ENCODE peak calls at places on chromosomes 12 and 14, in ten cellular contexts. E is CD4-positive, CD25-positive, alpha-beta regulatory T cell; B is HTR-8/SVneo; N is amniotic epithelial cell; S is NCI-H1092; W is stimulated activated CD8-positive, alpha-beta memory T cell treated with anti-CD3 and anti-CD28 coated beads, Interleukin-15, amount 100 ng/mL, for 24 hours; J is H9; G is activated CD4-positive, alpha-beta T cell treated with anti-CD3 and anti-CD28 coated beads for 4 hours; A is brain microvascular endothelial cell; Q is lower lobe of right lung. F is an unnamed sample.

GRCh38 chr14:96088131-96088880 is 49.1 kb downstream of the C14orf132 start:
- DNase-seq in G (no peak), B (no peak), N (no peak), S (no peak), Q (no peak), J (no peak), W (no peak), A (no peak), E (no peak), F (no peak)

GRCh38 chr12:65765436-65765813 is 58.9 kb upstream of the HMGA2 start:
- DNase-seq in B (no peak), W (no peak), N (peak; percentile 74), Q (no peak), G (no peak), A (peak; percentile 43), J (no peak), E (no peak), S (no peak), F (no peak)

GRCh38 chr14:64623576-64624165 is 73.9 kb downstream of the PPP1R36 start:
- DNase-seq in A (no peak), B (no peak), J (no peak), W (no peak), E (no peak), N (no peak), S (no peak), G (no peak), Q (no peak), F (no peak)

GRCh38 chr12:131835616-131836171 is 7.5 kb downstream of the MMP17 start:
- DNase-seq in A (no peak), G (no peak), B (no peak), N (no peak), W (no peak), S (no peak), J (no peak), E (no peak), Q (no peak), F (no peak)

GRCh38 chr12:52295663-52296062 is 4.3 kb upstream of the KRT81 start:
- DNase-seq in S (no peak), J (peak; percentile 8), B (no peak), E (no peak), N (peak; percentile 36), A (no peak), Q (no peak), G (no peak), W (no peak), F (no peak)

GRCh38 chr12:130186631-130187269 is 24.5 kb downstream of the FZD10 start:
- DNase-seq in S (no peak), W (no peak), G (no peak), E (no peak), J (peak; percentile 64), A (no peak), N (no peak), Q (no peak), B (no peak), F (no peak)

GRCh38 chr12:120688527-120689071 is 1.6 kb downstream of the MLEC start:
- DNase-seq in E (peak; percentile 30), B (no peak), S (no peak), A (peak; percentile 31), N (peak; percentile 47), G (no peak), Q (no peak), J (no peak), W (no peak), F (no peak)

GRCh38 chr14:93893550-93894329 is 33.4 kb upstream of the FAM181A start:
- DNase-seq in Q (no peak), E (no peak), B (no peak), W (no peak), A (no peak), S (no peak), G (no peak), N (no peak), J (peak; percentile 93), F (no peak)

GRCh38 chr12:109934026-109934425 is 34.0 kb downstream of the TCHP start:
- DNase-seq in Q (no peak), S (no peak), B (no peak), W (no peak), E (peak; percentile 18), N (peak; percentile 15), A (no peak), G (peak; percentile 7), J (no peak), F (no peak)

GRCh38 chr12:30866256-30866655 is 60.3 kb upstream of the TSPAN11 start:
- DNase-seq in J (no peak), W (no peak), S (no peak), A (no peak), E (no peak), N (no peak), B (no peak), Q (no peak), G (no peak), F (no peak)

GRCh38 chr12:91364591-91365184 is 182.1 kb upstream of the DCN start:
- DNase-seq in G (no peak), S (no peak), J (no peak), W (no peak), E (no peak), A (no peak), B (no peak), N (no peak), Q (no peak), F (no peak)

GRCh38 chr14:77653473-77653872 is 37.0 kb upstream of the SPTLC2 start:
- DNase-seq in B (no peak), S (no peak), J (peak; percentile 73), Q (no peak), E (no peak), A (no peak), N (no peak), W (no peak), G (no peak), F (no peak)

GRCh38 chr12:26878661-26879119 is 45.7 kb upstream of the ITPR2 start:
- DNase-seq in A (no peak), J (no peak), W (no peak), Q (peak; percentile 61), E (no peak), N (peak; percentile 34), B (no peak), G (no peak), S (peak; percentile 91), F (no peak)

GRCh38 chr14:60652674-60653387 is 3.6 kb upstream of the SIX1 start:
- DNase-seq in S (peak; percentile 39), A (no peak), G (no peak), W (no peak), J (peak; percentile 28), E (no peak), Q (no peak), N (no peak), B (no peak), F (no peak)

GRCh38 chr14:28264306-28264705 is 502.3 kb upstream of the FOXG1 start:
- DNase-seq in N (no peak), E (no peak), S (no peak), A (no peak), G (no peak), Q (no peak), W (no peak), B (no peak), J (no peak), F (no peak)

GRCh38 chr12:124732275-124733075 is 131.2 kb downstream of the SCARB1 start:
- DNase-seq in Q (no peak), G (no peak), A (peak; percentile 68), B (no peak), N (no peak), J (no peak), E (no peak), S (no peak), W (no peak), F (no peak)

GRCh38 chr12:108273217-108273616 is 65.9 kb downstream of the CMKLR1 start:
- DNase-seq in W (no peak), Q (no peak), J (no peak), S (no peak), A (no peak), B (no peak), E (no peak), N (no peak), G (no peak), F (no peak)

GRCh38 chr14:34018564-34019244 is 67.8 kb upstream of the EGLN3 start:
- DNase-seq in J (no peak), B (no peak), W (no peak), G (no peak), S (no peak), E (peak; percentile 20), N (no peak), Q (no peak), A (no peak), F (peak; percentile 1)

GRCh38 chr14:73723799-73724621 is 9.8 kb upstream of the PNMA1 start:
- DNase-seq in E (no peak), S (no peak), N (peak; percentile 98), J (peak; percentile 38), G (no peak), Q (peak; percentile 79), W (no peak), A (peak; percentile 96), B (peak; percentile 91), F (no peak)

GRCh38 chr12:12533238-12533829 is 29.3 kb downstream of the DUSP16 start:
- DNase-seq in W (no peak), E (no peak), J (no peak), G (no peak), Q (peak; percentile 69), S (peak; percentile 32), N (no peak), B (no peak), A (no peak), F (no peak)

GRCh38 chr12:95721320-95721719 is 69.2 kb downstream of the NTN4 start:
- DNase-seq in W (no peak), E (no peak), J (no peak), N (no peak), B (no peak), S (no peak), A (no peak), Q (no peak), G (no peak), F (no peak)

GRCh38 chr14:81137316-81137715 is 83.4 kb downstream of the GTF2A1 start:
- DNase-seq in Q (no peak), A (peak; percentile 64), N (peak; percentile 48), J (no peak), E (no peak), G (no peak), S (no peak), B (peak; percentile 46), W (no peak), F (no peak)

GRCh38 chr12:56593909-56594621 is 36.1 kb downstream of the BAZ2A start:
- DNase-seq in S (no peak), B (peak; percentile 85), Q (no peak), A (peak; percentile 85), W (peak; percentile 21), N (peak; percentile 85), J (peak; percentile 91), G (peak; percentile 64), E (peak; percentile 70), F (peak; percentile 52)

GRCh38 chr14:94269156-94269555 is 23.9 kb downstream of the SERPINA10 start:
- DNase-seq in N (no peak), A (no peak), S (no peak), E (no peak), B (no peak), Q (no peak), W (no peak), J (no peak), G (no peak), F (no peak)

GRCh38 chr12:30643366-30643765 is 52.3 kb downstream of the IPO8 start:
- DNase-seq in N (peak; percentile 3), S (no peak), J (no peak), A (no peak), G (no peak), Q (no peak), E (no peak), B (peak; percentile 3), W (no peak), F (no peak)

GRCh38 chr12:115017346-115017745 is 333.4 kb upstream of the TBX3 start:
- DNase-seq in J (peak; percentile 50), W (no peak), G (no peak), S (no peak), Q (no peak), A (no peak), N (no peak), B (no peak), E (no peak), F (no peak)

GRCh38 chr12:27193854-27194544 is 50.1 kb upstream of the STK38L start:
- DNase-seq in G (no peak), Q (no peak), N (peak; percentile 82), W (no peak), E (no peak), B (no peak), A (peak; percentile 70), J (no peak), S (no peak), F (no peak)

GRCh38 chr12:130520784-130521183 is 183.1 kb downstream of the PIWIL1 start:
- DNase-seq in G (no peak), B (no peak), N (no peak), A (no peak), E (no peak), W (no peak), J (no peak), S (no peak), Q (no peak), F (no peak)

F was measured in T-cell.